ENCODE peak calls at places on chromosomes 3 and 15, in five cellular contexts. C, I, N, R and W are unnamed samples.

GRCh38 chr15:97947465-97948262 is 12.8 kb upstream of the ARRDC4 start:
- DNase-seq in C (no peak), I (peak), N (no peak), R (no peak), W (peak)

GRCh38 chr15:26866298-26867198 is at the start of gene GABRA5:
- DNase-seq in C (no peak), I (no peak), N (no peak), R (peak), W (no peak)

GRCh38 chr3:98765721-98766120 is 2.6 kb downstream of the ST3GAL6 start:
- DNase-seq in C (no peak), I (no peak), N (peak), R (no peak), W (no peak)

GRCh38 chr15:73957276-73957675 is 31.0 kb downstream of the LOXL1 start:
- DNase-seq in C (no peak), I (no peak), N (no peak), R (no peak), W (no peak)

GRCh38 chr3:88369767-88370166 is 220.0 kb downstream of the C3orf38 start:
- DNase-seq in C (no peak), I (no peak), N (no peak), R (no peak), W (no peak)

GRCh38 chr3:63364909-63365308 is 86.8 kb downstream of the SYNPR start:
- DNase-seq in C (no peak), I (no peak), N (no peak), R (no peak), W (no peak)

GRCh38 chr15:85477730-85478129 is 97.3 kb downstream of the AKAP13 start:
- DNase-seq in C (no peak), I (no peak), N (no peak), R (peak), W (no peak)

GRCh38 chr15:45346381-45346780 is 32.0 kb downstream of the GATM start:
- DNase-seq in C (no peak), I (no peak), N (no peak), R (no peak), W (no peak)

GRCh38 chr3:32888739-32889138 is 62.7 kb upstream of the CCR4 start:
- DNase-seq in C (no peak), I (no peak), N (no peak), R (no peak), W (no peak)

GRCh38 chr3:67828486-67829010 is 174.1 kb upstream of the SUCLG2 start:
- DNase-seq in C (no peak), I (no peak), N (no peak), R (no peak), W (no peak)

GRCh38 chr15:55627730-55628368 is 39.7 kb upstream of the PYGO1 start:
- DNase-seq in C (no peak), I (no peak), N (no peak), R (peak), W (no peak)

GRCh38 chr3:110608566-110608965 is 463.1 kb upstream of the NECTIN3 start:
- DNase-seq in C (no peak), I (no peak), N (no peak), R (no peak), W (no peak)

GRCh38 chr3:173253471-173253870 is 112.4 kb upstream of the SPATA16 start:
- DNase-seq in C (no peak), I (no peak), N (no peak), R (no peak), W (no peak)

GRCh38 chr15:92922405-92923002 is 22.4 kb downstream of the CHD2 start:
- DNase-seq in C (no peak), I (no peak), N (no peak), R (no peak), W (no peak)